ENCODE peak calls at places on chromosome 17, in seven cellular contexts. H is GM12878, W is breast epithelium, F is H54, G is lower leg skin, X is uterus, J is upper lobe of left lung. O is an unnamed sample.

GRCh38 chr17:14061666-14062560 is 7.4 kb upstream of the COX10 start:
- DNase-seq in W (no peak), F (peak), J (no peak), X (no peak), H (no peak), G (no peak), O (no peak)

GRCh38 chr17:1787301-1787902 is 25.5 kb downstream of the SERPINF1 start:
- DNase-seq in F (peak), J (no peak), W (no peak), G (no peak), X (peak), H (no peak), O (no peak)

GRCh38 chr17:42674755-42675347 is 1.9 kb downstream of the PLEKHH3 start:
- DNase-seq in H (no peak), W (no peak), G (no peak), X (no peak), J (no peak), F (no peak), O (no peak)

GRCh38 chr17:75011788-75012319 is 616 bp upstream of the MRPL58 start:
- DNase-seq in X (peak), G (peak), W (peak), F (no peak), J (no peak), H (no peak), O (no peak)

GRCh38 chr17:47208744-47209488 is at the start of gene MYL4:
- DNase-seq in W (no peak), H (no peak), X (no peak), J (no peak), G (no peak), F (no peak), O (no peak)

GRCh38 chr17:65292430-65292829 is 155.3 kb downstream of the RGS9 start:
- DNase-seq in H (no peak), J (no peak), F (no peak), X (no peak), W (no peak), G (peak), O (no peak)

GRCh38 chr17:18258356-18259038 is at the start of gene FLII:
- DNase-seq in F (no peak), W (no peak), J (peak), H (no peak), X (no peak), G (peak), O (peak)

GRCh38 chr17:72699566-72699965 is 392.9 kb downstream of the SLC39A11 start:
- DNase-seq in J (no peak), W (no peak), X (no peak), F (peak), H (no peak), G (no peak), O (no peak)

GRCh38 chr17:58333396-58334207 is 5.0 kb upstream of the TSPOAP1 start:
- DNase-seq in X (no peak), G (no peak), H (no peak), F (no peak), W (no peak), J (no peak), O (no peak)

GRCh38 chr17:58332720-58333395 is 4.3 kb upstream of the TSPOAP1 start:
- DNase-seq in W (no peak), G (no peak), H (no peak), X (no peak), F (no peak), J (peak), O (no peak)

GRCh38 chr17:58330997-58331814 is 2.6 kb upstream of the TSPOAP1 start:
- DNase-seq in X (no peak), H (no peak), G (no peak), W (no peak), J (peak), F (no peak), O (no peak)

GRCh38 chr17:58330544-58330996 is 2.0 kb upstream of the TSPOAP1 start:
- DNase-seq in W (no peak), H (no peak), X (no peak), F (no peak), J (no peak), G (no peak), O (no peak)

DNA sequence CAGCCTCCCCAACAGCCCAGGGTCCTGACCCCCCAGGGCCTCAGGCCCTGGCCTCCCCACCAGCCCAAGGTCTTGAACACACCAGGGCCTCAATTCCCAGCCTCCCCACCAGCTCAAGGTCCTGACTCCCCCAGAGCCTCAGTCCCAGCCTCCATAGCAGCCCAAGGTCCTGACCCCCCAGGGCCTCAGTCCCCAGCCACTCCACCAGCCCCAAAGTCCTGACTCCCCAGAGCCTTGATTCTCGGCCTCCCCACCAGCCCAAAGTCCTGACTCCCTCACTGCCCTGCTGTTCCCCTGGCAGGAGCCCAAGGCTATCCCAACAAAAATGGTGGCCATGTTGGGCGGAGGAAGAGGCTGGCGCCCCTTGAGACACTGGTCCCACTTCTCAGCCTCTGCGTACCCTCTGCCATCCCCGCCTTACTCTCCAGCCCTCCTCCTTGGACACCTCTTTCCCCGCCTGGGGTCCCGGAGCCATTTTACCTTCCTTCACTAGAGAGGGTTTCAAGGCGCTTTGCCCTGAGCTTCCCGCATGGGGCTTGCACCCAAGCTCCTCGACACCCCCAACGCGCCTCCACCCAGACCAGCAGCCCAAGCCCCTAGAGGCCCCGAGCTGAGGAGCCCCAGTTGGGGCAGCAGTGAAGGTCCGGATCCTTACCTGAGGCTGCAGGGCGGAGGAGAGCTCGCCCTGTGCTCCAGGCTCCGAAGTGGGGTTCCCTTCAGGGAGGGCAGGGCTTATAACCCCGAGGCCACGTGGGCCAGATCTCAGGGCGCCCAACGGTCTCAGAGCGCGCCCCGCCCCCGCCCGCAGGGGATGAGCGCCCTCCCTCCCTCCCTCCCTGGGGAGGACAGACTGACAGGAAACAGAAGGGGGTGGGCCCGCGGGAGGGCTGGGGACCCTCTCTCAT is 3.5 kb upstream of the TSPOAP1 start:
- DNase-seq in W (no peak), H (peak), J (peak), G (peak), X (no peak), F (no peak), O (no peak)
- TF ChIP-seq POLR2A in W (no peak), H (no peak), J (peak), G (peak), X (peak), F (no peak), O (peak)

DNA sequence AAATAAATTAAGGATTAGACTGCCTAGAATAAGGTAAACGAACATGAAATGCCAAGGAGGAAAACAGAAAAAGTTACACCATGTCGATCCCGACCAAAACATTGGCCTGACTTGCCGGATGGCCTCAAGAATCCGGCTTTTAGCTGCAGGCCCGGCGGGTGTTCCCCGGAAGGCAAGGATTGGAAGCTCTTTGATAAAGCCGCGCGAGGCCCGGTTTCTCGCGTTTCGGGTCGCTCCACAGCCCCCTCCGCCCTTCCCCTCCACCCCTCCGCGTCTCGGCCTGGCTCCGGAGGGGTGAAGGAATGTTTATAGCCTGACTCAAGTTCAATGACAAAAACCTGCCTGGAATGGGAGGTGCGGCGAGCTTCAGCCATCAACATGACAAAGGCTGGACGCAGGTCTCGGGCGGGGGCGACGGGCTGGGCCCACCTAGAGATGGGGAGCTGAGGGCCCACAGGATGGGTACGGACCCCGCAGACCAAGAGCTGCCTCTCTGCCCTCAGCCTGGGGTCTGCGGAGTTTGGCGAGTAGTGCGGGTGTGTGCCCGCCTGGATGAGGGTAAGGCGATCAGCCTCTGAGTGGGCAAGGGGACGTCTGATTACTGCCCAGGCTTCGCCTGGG is 2.6 kb downstream of the PRAC1 start:
- DNase-seq in F (no peak), W (no peak), H (no peak), G (peak), J (peak), X (no peak), O (no peak)
- TF ChIP-seq POLR2A in F (no peak), W (no peak), H (no peak), G (no peak), J (no peak), X (no peak), O (no peak)

DNA sequence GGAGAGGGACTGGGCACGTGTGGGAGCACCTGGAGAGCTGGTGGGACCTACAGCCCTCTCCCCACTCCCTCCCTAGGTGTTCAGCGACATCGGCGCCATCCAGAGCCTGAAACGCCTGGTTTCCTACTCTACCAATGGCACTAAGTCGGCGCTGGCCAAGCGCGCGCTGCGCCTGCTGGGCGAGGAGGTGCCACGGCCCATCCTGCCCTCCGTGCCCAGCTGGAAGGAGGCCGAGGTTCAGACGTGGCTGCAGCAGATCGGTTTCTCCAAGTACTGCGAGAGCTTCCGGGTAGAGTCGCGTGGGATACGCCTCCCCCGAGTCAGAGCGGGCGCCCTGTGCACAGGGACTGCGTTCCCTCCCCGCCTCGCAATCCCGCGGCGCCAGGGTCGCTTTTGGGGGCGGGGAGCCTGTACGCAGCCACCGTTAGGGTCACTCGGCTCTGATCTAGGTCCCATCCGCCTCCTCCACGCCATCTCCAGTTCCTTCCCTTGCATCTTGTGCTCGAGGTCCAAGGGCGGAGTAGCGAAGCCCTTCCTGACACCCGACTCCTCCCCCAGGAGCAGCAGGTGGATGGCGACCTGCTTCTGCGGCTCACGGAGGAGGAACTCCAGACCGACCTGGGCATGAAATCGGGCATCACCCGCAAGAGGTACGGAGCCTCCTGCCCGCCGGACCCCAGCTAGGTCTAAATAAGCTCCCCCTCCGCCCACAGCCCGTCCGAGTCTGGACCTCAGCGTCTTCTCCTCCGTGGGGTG is 13.0 kb downstream of the SARM1 start:
- DNase-seq in J (peak), W (no peak), F (no peak), G (peak), X (no peak), H (no peak), O (peak)
- TF ChIP-seq POLR2A in J (no peak), W (no peak), F (no peak), G (no peak), X (no peak), H (peak), O (peak)

GRCh38 chr17:8192070-8192815 is 2.3 kb upstream of the BORCS6 start:
- DNase-seq in G (peak), F (peak), X (peak), H (peak), J (no peak), W (peak), O (no peak)
- TF ChIP-seq POLR2A in G (peak), F (no peak), X (peak), H (peak), J (no peak), W (peak), O (peak)

DNA sequence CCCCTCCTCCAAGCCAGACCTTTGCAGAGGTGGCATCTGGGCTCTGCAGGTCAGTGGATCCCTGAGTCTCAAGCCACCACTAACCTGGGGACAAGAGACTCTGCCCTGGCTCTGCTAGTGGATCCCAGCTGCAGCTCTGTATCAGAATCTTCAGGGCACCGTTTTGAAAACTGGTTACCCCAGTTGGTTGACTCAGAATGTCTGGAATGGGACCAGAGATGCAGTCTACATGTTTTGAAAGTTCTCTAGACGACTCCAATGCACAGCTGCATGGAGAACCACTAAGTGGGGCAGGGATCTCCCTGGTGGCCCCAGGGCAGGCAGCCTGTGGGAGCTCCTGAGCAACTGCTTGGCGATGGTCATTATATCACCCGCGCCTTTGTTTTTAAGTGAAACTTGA is 34.1 kb upstream of the ADORA2B start:
- DNase-seq in W (no peak), J (no peak), F (no peak), X (no peak), H (no peak), G (peak), O (no peak)
- TF ChIP-seq POLR2A in W (no peak), J (no peak), F (no peak), X (no peak), H (no peak), G (no peak), O (no peak)

GRCh38 chr17:78355045-78355641 is 4.7 kb downstream of the SOCS3 start:
- DNase-seq in J (no peak), X (no peak), W (no peak), G (no peak), F (no peak), H (no peak), O (no peak)

GRCh38 chr17:78357177-78357586 is 2.7 kb downstream of the SOCS3 start:
- DNase-seq in F (peak), H (no peak), J (peak), G (no peak), X (no peak), W (no peak), O (no peak)

GRCh38 chr17:78356163-78356713 is 3.6 kb downstream of the SOCS3 start:
- DNase-seq in J (no peak), W (no peak), H (peak), X (no peak), F (peak), G (no peak), O (peak)

GRCh38 chr17:78357687-78358537 is 2.0 kb downstream of the SOCS3 start:
- DNase-seq in W (no peak), G (no peak), H (no peak), X (no peak), J (no peak), F (peak), O (no peak)

GRCh38 chr17:78355701-78356100 is 4.2 kb downstream of the SOCS3 start:
- DNase-seq in H (no peak), G (no peak), W (no peak), F (no peak), X (no peak), J (no peak), O (no peak)
- TF ChIP-seq POLR2A in H (no peak), G (no peak), W (no peak), F (no peak), X (no peak), J (no peak), O (no peak)

DNA sequence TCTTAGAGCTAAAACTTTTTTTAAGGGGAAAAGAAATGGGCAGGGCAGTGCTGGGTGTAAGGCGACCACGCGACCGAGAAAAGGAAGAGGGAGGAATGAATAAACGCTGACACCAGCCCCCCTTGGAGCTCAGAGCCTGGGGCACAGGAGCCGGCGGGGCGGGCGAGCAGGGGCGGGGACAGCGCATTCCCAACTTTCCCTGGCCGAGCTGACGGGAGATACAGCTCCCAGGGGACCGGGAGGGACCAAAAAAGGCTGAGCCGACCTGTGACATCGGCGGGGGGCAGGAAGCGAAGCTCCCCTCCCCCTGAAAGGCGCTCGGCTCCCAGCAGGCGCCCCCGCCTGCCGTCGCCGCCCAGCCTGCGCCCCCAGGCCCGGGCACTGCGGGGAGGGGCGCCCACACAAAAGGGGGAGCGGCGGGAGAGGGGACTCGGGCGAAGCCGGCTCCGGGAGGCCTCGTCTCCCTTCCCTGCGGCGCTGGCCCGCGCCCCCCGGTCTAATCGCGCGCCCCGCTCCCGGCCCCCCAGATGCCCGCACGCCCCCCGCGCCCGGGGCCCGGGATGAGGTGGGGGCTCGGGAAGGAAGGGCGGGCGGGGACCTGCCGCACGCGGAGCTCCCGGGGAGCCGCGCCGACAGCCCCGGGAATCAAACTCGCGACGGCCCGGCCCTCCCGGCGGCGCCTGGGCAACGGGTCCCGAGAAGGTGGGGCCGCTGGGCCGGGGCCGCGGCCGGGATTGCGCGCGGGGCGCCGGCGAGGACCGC is 610 bp downstream of the CUEDC1 start:
- DNase-seq in H (no peak), F (peak), J (peak), G (peak), X (peak), W (peak), O (no peak)
- TF ChIP-seq POLR2A in H (no peak), F (peak), J (no peak), G (no peak), X (peak), W (no peak), O (no peak)

GRCh38 chr17:35795007-35795870 is at the start of gene MMP28:
- DNase-seq in F (peak), G (peak), J (peak), H (no peak), W (no peak), X (no peak), O (peak)
- TF ChIP-seq POLR2A in F (peak), G (no peak), J (no peak), H (no peak), W (no peak), X (no peak), O (no peak)

GRCh38 chr17:44255915-44256314 is 12.0 kb downstream of the SLC4A1 start:
- DNase-seq in F (no peak), J (no peak), X (no peak), G (no peak), W (no peak), H (no peak), O (no peak)
- TF ChIP-seq POLR2A in F (no peak), J (no peak), X (no peak), G (no peak), W (no peak), H (no peak), O (no peak)

O was measured in GM12891.